ENCODE peak calls at places on chromosomes 7 and 10, in six cellular contexts. K, H, X, G, B and M are unnamed samples.

GRCh38 chr10:70458329-70459060 is 17.0 kb upstream of the NODAL start:
- DNase-seq in K (peak), H (peak), X (peak), G (peak), B (no peak), M (no peak)

GRCh38 chr10:74223755-74224530 is 72.9 kb downstream of the ADK start:
- DNase-seq in K (no peak), H (peak), X (no peak), G (no peak), B (no peak), M (peak)

GRCh38 chr10:47363781-47364180 is 15.6 kb downstream of the RBP3 start:
- DNase-seq in K (no peak), H (no peak), X (no peak), G (no peak), B (no peak), M (no peak)

GRCh38 chr7:66739953-66740301 is 606 bp upstream of the RABGEF1 start:
- DNase-seq in K (no peak), H (no peak), X (no peak), G (no peak), B (no peak), M (no peak)

GRCh38 chr10:60604356-60604755 is 173.9 kb upstream of the CDK1 start:
- DNase-seq in K (no peak), H (no peak), X (no peak), G (no peak), B (no peak), M (no peak)

GRCh38 chr7:47689558-47689957 is 107.6 kb upstream of the TNS3 start:
- DNase-seq in K (no peak), H (no peak), X (no peak), G (no peak), B (no peak), M (no peak)

GRCh38 chr10:76723781-76724336 is 913.7 kb downstream of the KCNMA1 start:
- DNase-seq in K (no peak), H (no peak), X (no peak), G (no peak), B (no peak), M (no peak)

GRCh38 chr10:132716691-132717490 is 69.1 kb downstream of the NKX6-2 start:
- DNase-seq in K (no peak), H (no peak), X (no peak), G (no peak), B (no peak), M (no peak)

GRCh38 chr7:122301858-122302745 is 2.4 kb downstream of the FEZF1 start:
- DNase-seq in K (no peak), H (no peak), X (no peak), G (no peak), B (no peak), M (no peak)

GRCh38 chr7:98300595-98301372 is 19.3 kb downstream of the BRI3 start:
- DNase-seq in K (no peak), H (no peak), X (no peak), G (no peak), B (no peak), M (no peak)

GRCh38 chr10:17787087-17787942 is 21.8 kb upstream of the MRC1 start:
- DNase-seq in K (no peak), H (peak), X (no peak), G (no peak), B (no peak), M (peak)

GRCh38 chr10:1372212-1372611 is 316.0 kb downstream of the WDR37 start:
- DNase-seq in K (no peak), H (no peak), X (no peak), G (no peak), B (no peak), M (no peak)

GRCh38 chr10:102243304-102243703 is 2.0 kb upstream of the PITX3 start:
- DNase-seq in K (no peak), H (no peak), X (no peak), G (no peak), B (no peak), M (no peak)

GRCh38 chr7:30285067-30285530 is 702 bp downstream of the ZNRF2 start:
- DNase-seq in K (no peak), H (no peak), X (no peak), G (peak), B (no peak), M (no peak)